ENCODE peak calls at places on chromosomes 4 and X, in eight cellular contexts. B is cerebellar nuclear complex, Z is cardiac muscle cell, X is T-helper 17 cell, K is NCI-H510A treated with DMSO at 0.1 percent for 48 hours, V is astrocyte of the spinal cord, Q is RPMI7951, F is HFFc6. N is an unnamed sample.

GRCh38 chrX:2819345-2820130 is 9.2 kb upstream of the GYG2 start:
- DNase-seq in X (no peak), K (no peak), Q (peak), F (peak), Z (peak), V (peak), B (no peak), N (peak)

GRCh38 chr4:76105652-76106051 is 31.1 kb downstream of the ART3 start:
- DNase-seq in X (no peak), B (no peak), Q (no peak), Z (no peak), V (no peak), K (no peak), F (no peak), N (no peak)

GRCh38 chrX:13090261-13091110 is 46.1 kb upstream of the FAM9C start:
- DNase-seq in X (no peak), K (no peak), V (no peak), F (no peak), B (no peak), Q (no peak), Z (no peak), N (no peak)

GRCh38 chr4:158914178-158914577 is 145.4 kb downstream of the FNIP2 start:
- DNase-seq in Z (no peak), F (peak), X (no peak), V (peak), Q (peak), B (no peak), K (no peak), N (peak)

GRCh38 chr4:47050986-47051725 is 19.8 kb downstream of the GABRB1 start:
- DNase-seq in X (no peak), K (no peak), Q (peak), V (no peak), Z (no peak), B (no peak), F (no peak), N (no peak)

GRCh38 chr4:87038837-87039715 is 104.3 kb downstream of the AFF1 start:
- DNase-seq in F (peak), X (no peak), B (peak), K (peak), Q (peak), V (peak), Z (peak), N (peak)

GRCh38 chrX:44952329-44953027 is 79.5 kb downstream of the KDM6A start:
- DNase-seq in F (no peak), X (no peak), V (no peak), B (no peak), K (no peak), Z (no peak), Q (no peak), N (no peak)

GRCh38 chrX:11341274-11342256 is 48.4 kb downstream of the AMELX start:
- DNase-seq in X (no peak), F (peak), Q (peak), Z (no peak), K (no peak), B (no peak), V (peak), N (peak)

GRCh38 chrX:71618303-71618721 is at the start of gene CXCR3:
- DNase-seq in B (no peak), Q (peak), Z (no peak), K (no peak), X (peak), F (no peak), V (peak), N (no peak)

GRCh38 chr4:1868293-1868692 is 2.9 kb upstream of the NSD2 start:
- DNase-seq in B (no peak), F (no peak), Q (no peak), V (no peak), Z (no peak), K (no peak), X (no peak), N (no peak)

GRCh38 chr4:55162396-55162795 is 37.0 kb upstream of the KDR start:
- DNase-seq in Q (no peak), K (no peak), X (no peak), Z (no peak), V (no peak), F (no peak), B (no peak), N (no peak)

GRCh38 chr4:112038861-112039260 is 106.4 kb upstream of the FAM241A start:
- DNase-seq in Z (no peak), V (peak), Q (peak), F (peak), X (no peak), K (no peak), B (no peak), N (peak)

GRCh38 chr4:112523764-112524505 is 8.0 kb upstream of the NEUROG2 start:
- DNase-seq in K (peak), Q (peak), F (no peak), B (no peak), X (peak), Z (peak), V (no peak), N (no peak)

GRCh38 chrX:147848009-147848408 is 63.7 kb upstream of the FMR1 start:
- DNase-seq in Q (no peak), Z (no peak), V (no peak), K (no peak), F (no peak), B (no peak), X (no peak), N (no peak)

GRCh38 chr4:77040856-77041576 is 34.8 kb downstream of the CCNI start:
- DNase-seq in Z (no peak), K (no peak), V (no peak), X (no peak), B (no peak), Q (no peak), F (no peak), N (no peak)

GRCh38 chrX:109740076-109740809 is 7.2 kb upstream of the ACSL4 start:
- DNase-seq in B (no peak), X (no peak), Q (no peak), V (no peak), Z (no peak), K (no peak), F (no peak), N (no peak)

GRCh38 chrX:46959101-46959500 is 46.9 kb downstream of the JADE3 start:
- DNase-seq in V (no peak), X (no peak), B (no peak), K (no peak), Z (no peak), F (no peak), Q (no peak), N (no peak)

GRCh38 chr4:107247738-107248137 is 211.6 kb upstream of the DKK2 start:
- DNase-seq in Z (no peak), V (peak), X (no peak), K (no peak), B (no peak), Q (peak), F (no peak), N (peak)

GRCh38 chrX:123833387-123833786 is 26.5 kb upstream of the XIAP start:
- DNase-seq in K (peak), F (peak), B (no peak), V (peak), Q (peak), Z (peak), X (peak), N (peak)

GRCh38 chr4:149140841-149141240 is 674.8 kb downstream of the IQCM start:
- DNase-seq in B (no peak), K (no peak), X (no peak), F (no peak), Q (no peak), Z (no peak), V (no peak), N (no peak)

GRCh38 chr4:85777908-85778808 is 303.2 kb downstream of the ARHGAP24 start:
- DNase-seq in B (no peak), X (no peak), F (no peak), V (peak), K (no peak), Q (peak), Z (no peak), N (no peak)

GRCh38 chrX:131778269-131779218 is 234.7 kb downstream of the OR13H1 start:
- DNase-seq in X (no peak), B (peak), Z (no peak), V (peak), K (no peak), F (no peak), Q (no peak), N (peak)

GRCh38 chrX:120499301-120500097 is 30.4 kb upstream of the LAMP2 start:
- DNase-seq in K (no peak), F (no peak), X (no peak), Z (no peak), B (no peak), V (no peak), Q (peak), N (no peak)

GRCh38 chrX:153736071-153736820 is 11.6 kb downstream of the ABCD1 start:
- DNase-seq in X (no peak), V (no peak), B (no peak), F (no peak), Q (no peak), Z (no peak), K (no peak), N (no peak)

GRCh38 chrX:74295102-74295501 is 8.9 kb upstream of the ZCCHC13 start:
- DNase-seq in B (no peak), V (no peak), Q (no peak), X (no peak), K (no peak), Z (no peak), F (no peak), N (no peak)

GRCh38 chr4:144820706-144821105 is 174.8 kb downstream of the HHIP start:
- DNase-seq in X (no peak), Z (no peak), V (peak), K (no peak), B (no peak), F (peak), Q (no peak), N (peak)

N was measured in A172.